ENCODE peak calls at places on chromosomes 7 and 10, in four cellular contexts. S is spleen, O is breast epithelium, Q is sigmoid colon. I is an unnamed sample.

GRCh38 chr10:127872011-127872741 is 20.6 kb downstream of the CLRN3 start:
- DNase-seq in S (no peak), O (no peak), Q (no peak), I (no peak)

GRCh38 chr7:130293521-130293920 is 560 bp downstream of the CPA4 start:
- DNase-seq in S (no peak), O (no peak), Q (no peak), I (no peak)

GRCh38 chr10:91317541-91317940 is 92.6 kb upstream of the HECTD2 start:
- DNase-seq in S (no peak), O (no peak), Q (no peak), I (no peak)

GRCh38 chr10:3099291-3100092 is 32.1 kb downstream of the PFKP start:
- DNase-seq in S (no peak), O (no peak), Q (no peak), I (no peak)

GRCh38 chr10:69276503-69276902 is 1.8 kb upstream of the HK1 start:
- DNase-seq in S (no peak), O (no peak), Q (no peak), I (no peak)

GRCh38 chr7:128407751-128408708 is 1.8 kb downstream of the IMPDH1 start:
- DNase-seq in S (no peak), O (no peak), Q (no peak), I (no peak)

GRCh38 chr10:109894516-109894915 is 28.8 kb downstream of the XPNPEP1 start:
- DNase-seq in S (no peak), O (peak; percentile 75), Q (peak; percentile 92), I (no peak)

GRCh38 chr10:98331888-98332287 is 63.9 kb upstream of the LOXL4 start:
- DNase-seq in S (no peak), O (no peak), Q (no peak), I (no peak)

GRCh38 chr10:34031410-34031809 is 696.9 kb upstream of the NRP1 start:
- DNase-seq in S (no peak), O (peak; percentile 44), Q (peak; percentile 87), I (peak; percentile 95)

GRCh38 chr10:124127965-124128810 is 34.8 kb upstream of the CHST15 start:
- DNase-seq in S (no peak), O (no peak), Q (no peak), I (no peak)

GRCh38 chr10:12728569-12728968 is 272.9 kb downstream of the CCDC3 start:
- DNase-seq in S (no peak), O (no peak), Q (no peak), I (no peak)

GRCh38 chr10:29321656-29322055 is 32.8 kb downstream of the LYZL1 start:
- DNase-seq in S (no peak), O (no peak), Q (no peak), I (no peak)
- TF ChIP-seq POLR2A in S (no peak), O (no peak), Q (no peak), I (no peak)

GRCh38 chr7:137386966-137387365 is 43.4 kb upstream of the PTN start:
- DNase-seq in S (no peak), O (no peak), Q (no peak), I (no peak)
- H3K27me3 ChIP-seq in S (no peaks in the 10 kb centered on the region), O (no peaks in the 10 kb centered on the region), Q (no peaks in the 10 kb centered on the region), I (no peaks in the 10 kb centered on the region)

GRCh38 chr7:55016061-55016745 is 2.6 kb upstream of the EGFR start:
- DNase-seq in S (no peak), O (no peak), Q (no peak), I (no peak)
- H3K36me3 ChIP-seq in S (no peaks in the 10 kb centered on the region), O (no peaks in the 10 kb centered on the region), Q (no peaks in the 10 kb centered on the region), I (no peaks in the 10 kb centered on the region)

DNA sequence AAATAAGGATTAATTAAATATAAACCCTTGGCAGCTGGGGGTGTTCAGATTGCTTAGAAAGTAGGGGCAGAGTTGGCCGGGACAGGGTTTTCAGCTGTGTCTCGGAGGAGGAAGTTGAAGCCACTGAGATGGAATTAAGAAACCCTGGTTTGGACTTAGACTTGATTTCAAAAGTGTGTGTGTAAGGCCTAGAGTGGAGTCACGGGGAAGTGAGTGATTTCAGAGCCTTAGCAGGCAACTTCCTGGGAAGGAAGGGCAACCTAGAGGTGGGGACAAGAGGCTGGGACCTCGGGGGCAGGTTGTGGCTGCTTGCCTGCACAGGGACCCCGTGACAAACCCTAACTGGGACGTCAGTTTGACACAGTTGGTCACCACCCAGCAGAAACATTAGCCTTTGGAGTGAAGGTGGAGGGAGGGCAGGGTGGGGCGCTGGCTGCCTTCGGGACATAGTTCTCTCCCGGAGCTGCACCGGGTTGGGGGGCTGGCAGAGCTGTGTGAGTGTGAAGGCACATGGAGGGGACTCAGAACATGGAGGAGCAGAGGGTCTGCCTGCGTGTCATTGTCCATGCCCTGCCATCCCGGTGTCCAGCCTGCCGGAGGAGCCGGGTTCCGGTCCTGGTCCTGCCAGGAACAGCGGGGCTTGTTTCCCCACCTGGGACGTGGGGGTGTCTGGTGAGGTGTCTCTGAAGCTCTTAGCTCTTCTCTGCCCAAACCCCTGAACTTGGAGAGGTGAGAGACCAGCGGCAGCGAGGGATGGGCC is 1.8 kb downstream of the BRI3 start:
- DNase-seq in S (peak; percentile 85), O (no peak), Q (peak; percentile 77), I (no peak)
- TF ChIP-seq POLR2A in S (peak; percentile 28), O (no peak), Q (peak; percentile 40), I (peak; percentile 47)

GRCh38 chr7:103480771-103481170 is 34.8 kb upstream of the SLC26A5 start:
- DNase-seq in S (no peak), O (no peak), Q (no peak), I (no peak)
- H3K27me3 ChIP-seq in S (no peaks in the 10 kb centered on the region), O (no peaks in the 10 kb centered on the region), Q (no peaks in the 10 kb centered on the region), I (no peaks in the 10 kb centered on the region)

GRCh38 chr7:87188930-87189329 is 30.6 kb downstream of the TMEM243 start:
- DNase-seq in S (no peak), O (no peak), Q (no peak), I (no peak)
- H3K36me3 ChIP-seq in S (peaks cover 92% of the 10 kb centered on the region), O (no peaks in the 10 kb centered on the region), Q (peaks cover 44% of the 10 kb centered on the region), I (peaks cover 56% of the 10 kb centered on the region)

DNA sequence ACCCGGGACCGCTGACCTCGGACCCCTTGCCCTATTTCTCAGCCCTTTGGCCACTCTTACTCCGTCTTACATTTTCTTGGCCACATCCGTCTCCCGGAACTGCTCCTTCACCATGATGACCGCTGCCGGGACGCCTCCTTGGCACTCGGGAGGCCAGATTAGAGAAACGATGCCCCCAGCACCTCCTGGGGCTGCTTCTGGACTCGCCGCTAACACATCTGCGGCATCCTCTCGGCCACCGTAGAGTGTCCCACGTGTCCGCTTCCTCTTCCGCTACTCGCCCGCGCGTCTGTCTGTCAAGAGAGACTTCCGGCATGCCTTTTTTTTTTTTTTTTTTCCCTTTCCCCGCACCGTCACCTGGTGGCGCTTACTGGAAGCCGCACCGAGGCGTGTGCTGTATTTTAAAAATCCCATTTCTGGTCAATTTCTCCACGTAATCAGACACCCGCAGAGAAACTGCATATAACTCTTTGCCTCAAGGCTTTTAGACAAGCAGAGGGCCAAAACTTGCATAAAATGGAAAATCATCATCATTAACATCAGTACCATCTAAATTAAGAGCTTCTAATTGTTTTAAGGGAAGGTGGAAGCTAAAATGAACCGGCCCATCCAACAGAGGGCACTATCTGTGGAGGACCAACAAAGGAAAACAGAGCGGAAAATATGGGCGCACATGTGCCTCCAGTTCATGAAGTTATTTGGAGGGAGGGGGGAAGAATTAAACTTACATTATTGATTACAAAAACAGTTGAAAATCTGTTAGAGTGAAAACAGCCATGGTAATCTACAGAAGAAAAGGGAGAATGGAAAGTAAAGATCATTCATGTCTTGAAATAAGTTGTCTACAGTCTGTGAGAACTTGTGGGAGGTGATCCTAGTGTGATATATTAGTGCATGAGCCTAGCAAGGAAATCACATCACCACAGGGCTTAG is at the start of gene POLR3A:
- DNase-seq in S (peak; percentile 95), O (peak; percentile 92), Q (peak; percentile 99), I (peak; percentile 98)
- TF ChIP-seq POLR2A in S (no peak), O (no peak), Q (peak; percentile 33), I (no peak)

GRCh38 chr10:8035641-8036520 is 18.6 kb upstream of the GATA3 start:
- DNase-seq in S (no peak), O (no peak), Q (no peak), I (no peak)
- H3K27me3 ChIP-seq in S (peaks cover 87% of the 10 kb centered on the region), O (peaks cover 68% of the 10 kb centered on the region), Q (peaks cover 77% of the 10 kb centered on the region), I (peaks cover 3% of the 10 kb centered on the region)

I was measured in esophagus muscularis mucosa.